ENCODE peak calls at places on chromosome 4, in six cellular contexts. G is body of pancreas, M is HEK293T, P is HL-60, A is head of caudate nucleus, Z is GM20000. C is an unnamed sample.

GRCh38 chr4:99490286-99490685 is 20.5 kb upstream of the C4orf17 start:
- DNase-seq in Z (no peak), M (no peak), P (no peak), G (no peak), A (no peak), C (no peak)

GRCh38 chr4:25862411-25863346 is at the start of gene SEL1L3:
- DNase-seq in G (peak), M (peak), A (no peak), P (no peak), Z (peak), C (no peak)

GRCh38 chr4:171025776-171026175 is 787.4 kb upstream of the GALNTL6 start:
- DNase-seq in Z (no peak), G (no peak), M (no peak), A (no peak), P (no peak), C (no peak)

GRCh38 chr4:7156273-7157139 is 35.8 kb upstream of the SORCS2 start:
- DNase-seq in Z (no peak), A (no peak), M (peak), P (no peak), G (no peak), C (no peak)

GRCh38 chr4:127708985-127709384 is 21.2 kb upstream of the SLC25A31 start:
- DNase-seq in Z (no peak), M (no peak), G (peak), P (no peak), A (no peak), C (no peak)

GRCh38 chr4:153161599-153161971 is 42.7 kb upstream of the TRIM2 start:
- DNase-seq in A (peak), G (no peak), P (no peak), M (no peak), Z (no peak), C (no peak)

GRCh38 chr4:155738548-155738947 is 20.3 kb upstream of the GUCY1B1 start:
- DNase-seq in A (no peak), M (no peak), Z (no peak), G (no peak), P (no peak), C (no peak)

GRCh38 chr4:157768419-157768818 is 404.4 kb downstream of the GASK1B start:
- DNase-seq in Z (no peak), G (no peak), P (no peak), M (no peak), A (no peak), C (no peak)

GRCh38 chr4:78356251-78356650 is 195.3 kb upstream of the ANXA3 start:
- DNase-seq in A (no peak), Z (no peak), M (no peak), G (no peak), P (no peak), C (no peak)

GRCh38 chr4:186724861-186725419 is 1.3 kb upstream of the FAT1 start:
- DNase-seq in A (no peak), G (peak), M (no peak), P (no peak), Z (peak), C (no peak)

GRCh38 chr4:127888559-127888958 is 7.9 kb downstream of the PLK4 start:
- DNase-seq in A (no peak), M (no peak), P (no peak), Z (no peak), G (no peak), C (no peak)

GRCh38 chr4:34039766-34040165 is 2204.5 kb downstream of the ARAP2 start:
- DNase-seq in G (no peak), A (no peak), Z (no peak), P (no peak), M (no peak), C (no peak)

GRCh38 chr4:54539500-54540029 is 118.2 kb upstream of the KIT start:
- DNase-seq in G (peak), A (peak), P (no peak), M (peak), Z (no peak), C (no peak)

GRCh38 chr4:83010111-83010521 is 507 bp downstream of the LIN54 start:
- DNase-seq in M (no peak), P (no peak), G (no peak), A (no peak), Z (no peak), C (peak)

GRCh38 chr4:113539408-113539807 is 222.1 kb downstream of the CAMK2D start:
- DNase-seq in Z (no peak), G (no peak), A (no peak), P (no peak), M (no peak), C (no peak)

GRCh38 chr4:89538171-89538570 is 230.6 kb upstream of the GPRIN3 start:
- DNase-seq in Z (no peak), A (no peak), G (no peak), M (no peak), P (no peak), C (no peak)

GRCh38 chr4:155974476-155974749 is 20.7 kb upstream of the CTSO start:
- DNase-seq in G (no peak), M (no peak), Z (peak), A (no peak), P (no peak), C (no peak)

GRCh38 chr4:190020790-190021717 is 6.0 kb downstream of the FRG2 start:
- DNase-seq in Z (peak), P (no peak), M (no peak), A (peak), G (peak), C (no peak)

GRCh38 chr4:115042496-115042895 is 70.9 kb downstream of the NDST4 start:
- DNase-seq in Z (no peak), M (no peak), G (no peak), P (no peak), A (no peak), C (no peak)

GRCh38 chr4:99669084-99669483 is 11.5 kb upstream of the C4orf54 start:
- DNase-seq in M (no peak), Z (no peak), G (no peak), A (no peak), P (no peak), C (no peak)

GRCh38 chr4:59060895-59061294 is 1950.7 kb upstream of the IGFBP7 start:
- DNase-seq in Z (no peak), M (no peak), A (no peak), P (no peak), G (no peak), C (no peak)

GRCh38 chr4:139440971-139441370 is 12.9 kb upstream of the RAB33B start:
- DNase-seq in Z (no peak), A (no peak), G (no peak), P (no peak), M (no peak), C (no peak)

C was measured in KG1.